ENCODE peak calls at places on chromosomes 2 and 18, in nine cellular contexts. X, W, E, D, B, R, V, O and F are unnamed samples.

GRCh38 chr2:24820598-24821432 is 27.6 kb downstream of the CENPO start:
- DNase-seq in X (peak; percentile 85), W (no peak), E (no peak), D (no peak), B (peak; percentile 45), R (no peak), V (no peak), O (no peak), F (no peak)

GRCh38 chr2:70463997-70464396 is 89.6 kb downstream of the TGFA start:
- DNase-seq in X (no peak), W (no peak), E (no peak), D (no peak), B (no peak), R (no peak), V (no peak), O (no peak), F (no peak)

GRCh38 chr18:22166070-22166972 is 3.1 kb upstream of the GATA6 start:
- DNase-seq in X (peak; percentile 74), W (no peak), E (no peak), D (no peak), B (no peak), R (no peak), V (no peak), O (no peak), F (peak; percentile 73)

GRCh38 chr2:134207589-134208209 is 46.2 kb upstream of the MGAT5 start:
- DNase-seq in X (peak; percentile 89), W (peak; percentile 60), E (no peak), D (peak; percentile 39), B (peak; percentile 72), R (peak; percentile 78), V (peak; percentile 40), O (peak; percentile 35), F (peak; percentile 74)

GRCh38 chr2:218071218-218071937 is 2.3 kb downstream of the RUFY4 start:
- DNase-seq in X (no peak), W (no peak), E (no peak), D (no peak), B (no peak), R (no peak), V (no peak), O (no peak), F (no peak)

GRCh38 chr2:217707116-217707742 is 295.6 kb downstream of the TNS1 start:
- DNase-seq in X (no peak), W (no peak), E (no peak), D (no peak), B (no peak), R (no peak), V (no peak), O (no peak), F (no peak)

GRCh38 chr2:120279708-120280107 is 27.1 kb downstream of the RALB start:
- DNase-seq in X (no peak), W (peak; percentile 71), E (no peak), D (no peak), B (no peak), R (no peak), V (no peak), O (no peak), F (no peak)

GRCh38 chr2:102063948-102064678 is 72.4 kb downstream of the IL1R2 start:
- DNase-seq in X (peak; percentile 66), W (peak; percentile 99), E (no peak), D (no peak), B (no peak), R (peak; percentile 35), V (no peak), O (peak; percentile 98), F (peak; percentile 100)

GRCh38 chr2:179020156-179020750 is 29.7 kb downstream of the CCDC141 start:
- DNase-seq in X (peak; percentile 90), W (peak; percentile 38), E (peak; percentile 21), D (no peak), B (peak; percentile 68), R (peak; percentile 82), V (no peak), O (no peak), F (peak; percentile 53)

GRCh38 chr2:46431481-46432235 is 47.7 kb upstream of the TMEM247 start:
- DNase-seq in X (no peak), W (peak; percentile 11), E (no peak), D (no peak), B (no peak), R (no peak), V (no peak), O (no peak), F (no peak)

GRCh38 chr2:127064642-127065250 is 42.2 kb downstream of the BIN1 start:
- DNase-seq in X (peak; percentile 96), W (peak; percentile 99), E (no peak), D (peak; percentile 56), B (peak; percentile 86), R (peak; percentile 53), V (no peak), O (peak; percentile 97), F (peak; percentile 92)

GRCh38 chr2:217247511-217247910 is 387.6 kb upstream of the TNP1 start:
- DNase-seq in X (no peak), W (no peak), E (no peak), D (no peak), B (no peak), R (no peak), V (no peak), O (no peak), F (no peak)

GRCh38 chr2:151186011-151186410 is 75.7 kb downstream of the RBM43 start:
- DNase-seq in X (no peak), W (no peak), E (no peak), D (no peak), B (no peak), R (no peak), V (no peak), O (no peak), F (no peak)

GRCh38 chr2:102120261-102121259 is 22.0 kb upstream of the IL1R1 start:
- DNase-seq in X (no peak), W (no peak), E (peak; percentile 63), D (no peak), B (no peak), R (no peak), V (no peak), O (no peak), F (no peak)

GRCh38 chr2:46351388-46352141 is 54.4 kb downstream of the EPAS1 start:
- DNase-seq in X (peak; percentile 58), W (no peak), E (no peak), D (peak; percentile 59), B (peak; percentile 78), R (peak; percentile 18), V (peak; percentile 20), O (no peak), F (no peak)

GRCh38 chr2:159573294-159573693 is 43.1 kb downstream of the BAZ2B start:
- DNase-seq in X (no peak), W (no peak), E (no peak), D (no peak), B (no peak), R (no peak), V (no peak), O (no peak), F (no peak)

GRCh38 chr2:72969706-72970105 is 52.4 kb downstream of the EMX1 start:
- DNase-seq in X (no peak), W (peak; percentile 77), E (no peak), D (no peak), B (no peak), R (no peak), V (no peak), O (no peak), F (no peak)

GRCh38 chr2:232875256-232876070 is 5.4 kb downstream of the SNORC start:
- DNase-seq in X (peak; percentile 68), W (no peak), E (no peak), D (no peak), B (peak; percentile 61), R (peak; percentile 62), V (no peak), O (no peak), F (no peak)

GRCh38 chr2:195489101-195489500 is 167.9 kb upstream of the SLC39A10 start:
- DNase-seq in X (no peak), W (no peak), E (no peak), D (no peak), B (no peak), R (no peak), V (no peak), O (no peak), F (peak; percentile 33)

GRCh38 chr2:43171789-43172188 is 54.6 kb downstream of the ZFP36L2 start:
- DNase-seq in X (peak; percentile 33), W (peak; percentile 40), E (no peak), D (no peak), B (no peak), R (no peak), V (no peak), O (peak; percentile 74), F (peak; percentile 70)

GRCh38 chr18:2390158-2390557 is 181.1 kb downstream of the METTL4 start:
- DNase-seq in X (no peak), W (no peak), E (no peak), D (no peak), B (no peak), R (no peak), V (no peak), O (no peak), F (no peak)

GRCh38 chr2:201450910-201451329 is 338 bp downstream of the TRAK2 start:
- DNase-seq in X (no peak), W (no peak), E (no peak), D (no peak), B (no peak), R (peak; percentile 34), V (no peak), O (peak; percentile 59), F (peak; percentile 59)

GRCh38 chr18:3368193-3368592 is 81.8 kb upstream of the TGIF1 start:
- DNase-seq in X (no peak), W (no peak), E (no peak), D (no peak), B (no peak), R (no peak), V (no peak), O (peak; percentile 84), F (peak; percentile 89)

GRCh38 chr2:66730429-66730828 is 295.5 kb downstream of the MEIS1 start:
- DNase-seq in X (no peak), W (no peak), E (no peak), D (no peak), B (no peak), R (no peak), V (no peak), O (no peak), F (no peak)

GRCh38 chr2:144414324-144414845 is 105.5 kb downstream of the ZEB2 start:
- DNase-seq in X (no peak), W (peak; percentile 93), E (no peak), D (no peak), B (peak; percentile 61), R (no peak), V (no peak), O (peak; percentile 90), F (peak; percentile 96)

GRCh38 chr2:162221064-162221463 is 22.2 kb downstream of the FAP start:
- DNase-seq in X (peak; percentile 93), W (peak; percentile 66), E (no peak), D (peak; percentile 40), B (peak; percentile 85), R (peak; percentile 85), V (peak; percentile 24), O (peak; percentile 70), F (peak; percentile 83)